ENCODE peak calls at places on chromosomes 5 and 9, in nine cellular contexts. One of them, this sample, is unnamed.

GRCh38 chr5:147310059-147310704 is 75.4 kb downstream of the STK32A start:
- DNase-seq in right atrium auricular region: no peak
- DNase-seq in prostate gland: peak; percentile 59
- DNase-seq in esophagus muscularis mucosa: no peak
- DNase-seq in AG04449: no peak
- DNase-seq in Caco-2: no peak
- DNase-seq in BE2C: peak; percentile 58
- DNase-seq in fibroblast of pulmonary artery: peak; percentile 69
- DNase-seq in heart right ventricle: peak; percentile 23
- DNase-seq in this sample: peak; percentile 69

GRCh38 chr9:93172646-93173364 is 11.1 kb upstream of the WNK2 start:
- DNase-seq in right atrium auricular region: no peak
- DNase-seq in prostate gland: no peak
- DNase-seq in esophagus muscularis mucosa: no peak
- DNase-seq in AG04449: no peak
- DNase-seq in Caco-2: no peak
- DNase-seq in BE2C: no peak
- DNase-seq in fibroblast of pulmonary artery: no peak
- DNase-seq in heart right ventricle: no peak
- DNase-seq in this sample: no peak

GRCh38 chr9:72526901-72527800 is 5.7 kb downstream of the TMC1 start:
- DNase-seq in right atrium auricular region: peak; percentile 78
- DNase-seq in prostate gland: peak; percentile 79
- DNase-seq in esophagus muscularis mucosa: no peak
- DNase-seq in AG04449: peak; percentile 50
- DNase-seq in Caco-2: no peak
- DNase-seq in BE2C: no peak
- DNase-seq in fibroblast of pulmonary artery: peak; percentile 96
- DNase-seq in heart right ventricle: peak; percentile 61
- DNase-seq in this sample: peak; percentile 88

GRCh38 chr5:39138892-39139291 is 64.7 kb upstream of the RICTOR start:
- DNase-seq in right atrium auricular region: no peak
- DNase-seq in prostate gland: no peak
- DNase-seq in esophagus muscularis mucosa: no peak
- DNase-seq in AG04449: peak; percentile 37
- DNase-seq in Caco-2: no peak
- DNase-seq in BE2C: no peak
- DNase-seq in fibroblast of pulmonary artery: peak; percentile 88
- DNase-seq in heart right ventricle: no peak
- DNase-seq in this sample: peak; percentile 59

GRCh38 chr5:165423697-165424299 is 1918.4 kb downstream of the MAT2B start:
- DNase-seq in right atrium auricular region: no peak
- DNase-seq in prostate gland: no peak
- DNase-seq in esophagus muscularis mucosa: no peak
- DNase-seq in AG04449: no peak
- DNase-seq in Caco-2: no peak
- DNase-seq in BE2C: no peak
- DNase-seq in fibroblast of pulmonary artery: no peak
- DNase-seq in heart right ventricle: no peak
- DNase-seq in this sample: no peak

GRCh38 chr9:29659014-29659413 is 2085.7 kb upstream of the C9orf72 start:
- DNase-seq in right atrium auricular region: no peak
- DNase-seq in prostate gland: no peak
- DNase-seq in esophagus muscularis mucosa: no peak
- DNase-seq in AG04449: no peak
- DNase-seq in Caco-2: no peak
- DNase-seq in BE2C: no peak
- DNase-seq in fibroblast of pulmonary artery: no peak
- DNase-seq in heart right ventricle: no peak
- DNase-seq in this sample: no peak

GRCh38 chr5:97026721-97027120 is 90.8 kb downstream of the LNPEP start:
- DNase-seq in right atrium auricular region: no peak
- DNase-seq in prostate gland: no peak
- DNase-seq in esophagus muscularis mucosa: no peak
- DNase-seq in AG04449: peak; percentile 28
- DNase-seq in Caco-2: no peak
- DNase-seq in BE2C: no peak
- DNase-seq in fibroblast of pulmonary artery: no peak
- DNase-seq in heart right ventricle: no peak
- DNase-seq in this sample: no peak

GRCh38 chr5:73818357-73818756 is 192.4 kb downstream of the ARHGEF28 start:
- DNase-seq in right atrium auricular region: no peak
- DNase-seq in prostate gland: no peak
- DNase-seq in esophagus muscularis mucosa: no peak
- DNase-seq in AG04449: peak; percentile 92
- DNase-seq in Caco-2: no peak
- DNase-seq in BE2C: no peak
- DNase-seq in fibroblast of pulmonary artery: peak; percentile 67
- DNase-seq in heart right ventricle: no peak
- DNase-seq in this sample: no peak

GRCh38 chr9:81999806-82000205 is 11.2 kb downstream of the SPATA31D1 start:
- DNase-seq in right atrium auricular region: no peak
- DNase-seq in prostate gland: no peak
- DNase-seq in esophagus muscularis mucosa: no peak
- DNase-seq in AG04449: no peak
- DNase-seq in Caco-2: no peak
- DNase-seq in BE2C: no peak
- DNase-seq in fibroblast of pulmonary artery: no peak
- DNase-seq in heart right ventricle: no peak
- DNase-seq in this sample: peak; percentile 28

GRCh38 chr9:116589392-116590354 is 97.4 kb upstream of the TRIM32 start:
- DNase-seq in right atrium auricular region: no peak
- DNase-seq in prostate gland: no peak
- DNase-seq in esophagus muscularis mucosa: no peak
- DNase-seq in AG04449: no peak
- DNase-seq in Caco-2: peak; percentile 50
- DNase-seq in BE2C: peak; percentile 36
- DNase-seq in fibroblast of pulmonary artery: peak; percentile 84
- DNase-seq in heart right ventricle: no peak
- DNase-seq in this sample: no peak

GRCh38 chr5:176822041-176822425 is 11.7 kb downstream of the UNC5A start:
- DNase-seq in right atrium auricular region: no peak
- DNase-seq in prostate gland: no peak
- DNase-seq in esophagus muscularis mucosa: no peak
- DNase-seq in AG04449: no peak
- DNase-seq in Caco-2: no peak
- DNase-seq in BE2C: peak; percentile 2
- DNase-seq in fibroblast of pulmonary artery: no peak
- DNase-seq in heart right ventricle: no peak
- DNase-seq in this sample: no peak

GRCh38 chr9:224540-225520 is 10.2 kb downstream of the DOCK8 start:
- DNase-seq in right atrium auricular region: no peak
- DNase-seq in prostate gland: no peak
- DNase-seq in esophagus muscularis mucosa: no peak
- DNase-seq in AG04449: no peak
- DNase-seq in Caco-2: peak; percentile 29
- DNase-seq in BE2C: no peak
- DNase-seq in fibroblast of pulmonary artery: peak; percentile 3
- DNase-seq in heart right ventricle: no peak
- DNase-seq in this sample: no peak

GRCh38 chr5:175344331-175345200 is 99.4 kb downstream of the DRD1 start:
- DNase-seq in right atrium auricular region: no peak
- DNase-seq in prostate gland: peak; percentile 57
- DNase-seq in esophagus muscularis mucosa: no peak
- DNase-seq in AG04449: no peak
- DNase-seq in Caco-2: peak; percentile 68
- DNase-seq in BE2C: no peak
- DNase-seq in fibroblast of pulmonary artery: peak; percentile 1
- DNase-seq in heart right ventricle: no peak
- DNase-seq in this sample: no peak

GRCh38 chr5:113606298-113607134 is 93.0 kb downstream of the YTHDC2 start:
- DNase-seq in right atrium auricular region: no peak
- DNase-seq in prostate gland: peak; percentile 33
- DNase-seq in esophagus muscularis mucosa: no peak
- DNase-seq in AG04449: no peak
- DNase-seq in Caco-2: peak; percentile 64
- DNase-seq in BE2C: peak; percentile 71
- DNase-seq in fibroblast of pulmonary artery: peak; percentile 80
- DNase-seq in heart right ventricle: no peak
- DNase-seq in this sample: no peak

GRCh38 chr5:53642006-53642405 is 81.6 kb downstream of the NDUFS4 start:
- DNase-seq in right atrium auricular region: no peak
- DNase-seq in prostate gland: no peak
- DNase-seq in esophagus muscularis mucosa: no peak
- DNase-seq in AG04449: no peak
- DNase-seq in Caco-2: no peak
- DNase-seq in BE2C: no peak
- DNase-seq in fibroblast of pulmonary artery: peak; percentile 18
- DNase-seq in heart right ventricle: no peak
- DNase-seq in this sample: no peak

GRCh38 chr5:34866989-34867471 is 28.1 kb downstream of the TTC23L start:
- DNase-seq in right atrium auricular region: no peak
- DNase-seq in prostate gland: no peak
- DNase-seq in esophagus muscularis mucosa: no peak
- DNase-seq in AG04449: no peak
- DNase-seq in Caco-2: peak; percentile 8
- DNase-seq in BE2C: no peak
- DNase-seq in fibroblast of pulmonary artery: no peak
- DNase-seq in heart right ventricle: no peak
- DNase-seq in this sample: no peak

GRCh38 chr9:99167694-99168093 is 54.0 kb downstream of the ALG2 start:
- DNase-seq in right atrium auricular region: no peak
- DNase-seq in prostate gland: no peak
- DNase-seq in esophagus muscularis mucosa: no peak
- DNase-seq in AG04449: no peak
- DNase-seq in Caco-2: no peak
- DNase-seq in BE2C: no peak
- DNase-seq in fibroblast of pulmonary artery: no peak
- DNase-seq in heart right ventricle: no peak
- DNase-seq in this sample: no peak

GRCh38 chr5:79122963-79123362 is 11.4 kb downstream of the BHMT start:
- DNase-seq in right atrium auricular region: no peak
- DNase-seq in prostate gland: no peak
- DNase-seq in esophagus muscularis mucosa: no peak
- DNase-seq in AG04449: no peak
- DNase-seq in Caco-2: no peak
- DNase-seq in BE2C: no peak
- DNase-seq in fibroblast of pulmonary artery: peak; percentile 11
- DNase-seq in heart right ventricle: no peak
- DNase-seq in this sample: no peak

GRCh38 chr9:447230-448025 is 232.8 kb downstream of the DOCK8 start:
- DNase-seq in right atrium auricular region: no peak
- DNase-seq in prostate gland: no peak
- DNase-seq in esophagus muscularis mucosa: no peak
- DNase-seq in AG04449: no peak
- DNase-seq in Caco-2: peak; percentile 16
- DNase-seq in BE2C: no peak
- DNase-seq in fibroblast of pulmonary artery: no peak
- DNase-seq in heart right ventricle: no peak
- DNase-seq in this sample: no peak

GRCh38 chr5:109155625-109156024 is 254.1 kb downstream of the PJA2 start:
- DNase-seq in right atrium auricular region: no peak
- DNase-seq in prostate gland: no peak
- DNase-seq in esophagus muscularis mucosa: no peak
- DNase-seq in AG04449: no peak
- DNase-seq in Caco-2: no peak
- DNase-seq in BE2C: no peak
- DNase-seq in fibroblast of pulmonary artery: no peak
- DNase-seq in heart right ventricle: no peak
- DNase-seq in this sample: no peak

GRCh38 chr5:161544350-161544765 is 2.2 kb downstream of the GABRB2 start:
- DNase-seq in right atrium auricular region: no peak
- DNase-seq in prostate gland: no peak
- DNase-seq in esophagus muscularis mucosa: no peak
- DNase-seq in AG04449: no peak
- DNase-seq in Caco-2: peak; percentile 57
- DNase-seq in BE2C: peak; percentile 50
- DNase-seq in fibroblast of pulmonary artery: peak; percentile 55
- DNase-seq in heart right ventricle: no peak
- DNase-seq in this sample: peak; percentile 7

GRCh38 chr9:96618209-96619108 is 1.2 kb downstream of the CDC14B start:
- DNase-seq in right atrium auricular region: peak; percentile 62
- DNase-seq in prostate gland: peak; percentile 56
- DNase-seq in esophagus muscularis mucosa: peak; percentile 91
- DNase-seq in AG04449: no peak
- DNase-seq in Caco-2: peak; percentile 45
- DNase-seq in BE2C: peak; percentile 29
- DNase-seq in fibroblast of pulmonary artery: peak; percentile 48
- DNase-seq in heart right ventricle: peak; percentile 45
- DNase-seq in this sample: peak; percentile 72
- H3K4me3 ChIP-seq in right atrium auricular region: peak overlapping the region; percentile 49
- H3K4me3 ChIP-seq in prostate gland: peak overlapping the region; percentile 69
- H3K4me3 ChIP-seq in esophagus muscularis mucosa: peak overlapping the region; percentile 89
- H3K4me3 ChIP-seq in AG04449: peak overlapping the region; percentile 66
- H3K4me3 ChIP-seq in Caco-2: peak overlapping the region; percentile 91
- H3K4me3 ChIP-seq in BE2C: peak overlapping the region; percentile 63
- H3K4me3 ChIP-seq in fibroblast of pulmonary artery: peak overlapping the region; percentile 66
- H3K4me3 ChIP-seq in heart right ventricle: peak overlapping the region; percentile 60
- H3K4me3 ChIP-seq in this sample: peak overlapping the region; percentile 66

DNA sequence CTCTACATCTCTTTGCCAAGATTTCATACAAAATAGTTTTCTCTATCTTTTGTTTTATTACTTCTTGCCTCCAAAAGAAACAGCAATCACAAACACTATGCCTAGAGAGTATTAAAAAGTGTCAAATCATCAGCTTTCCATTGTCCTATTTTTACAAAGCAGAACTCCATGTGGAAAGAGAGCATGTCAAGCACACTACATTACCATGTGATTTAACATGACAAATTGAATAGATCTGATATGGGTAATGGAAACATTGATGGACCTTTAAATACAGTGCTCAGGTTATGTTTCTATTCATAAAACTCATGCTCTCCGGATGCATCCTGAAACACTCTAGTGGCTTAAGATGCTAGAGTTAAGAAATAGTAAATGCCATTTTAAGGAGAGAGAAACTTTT is 791.4 kb upstream of the CTNND2 start:
- DNase-seq in right atrium auricular region: no peak
- DNase-seq in prostate gland: no peak
- DNase-seq in esophagus muscularis mucosa: no peak
- DNase-seq in AG04449: no peak
- DNase-seq in Caco-2: no peak
- DNase-seq in BE2C: no peak
- DNase-seq in fibroblast of pulmonary artery: no peak
- DNase-seq in heart right ventricle: no peak
- DNase-seq in this sample: no peak
- H3K4me3 ChIP-seq in right atrium auricular region: no peak overlapping the region
- H3K4me3 ChIP-seq in prostate gland: no peak overlapping the region
- H3K4me3 ChIP-seq in esophagus muscularis mucosa: no peak overlapping the region
- H3K4me3 ChIP-seq in AG04449: no peak overlapping the region
- H3K4me3 ChIP-seq in Caco-2: no peak overlapping the region
- H3K4me3 ChIP-seq in BE2C: no peak overlapping the region
- H3K4me3 ChIP-seq in fibroblast of pulmonary artery: no peak overlapping the region
- H3K4me3 ChIP-seq in heart right ventricle: no peak overlapping the region
- H3K4me3 ChIP-seq in this sample: no peak overlapping the region

GRCh38 chr9:83062653-83063527 is at the start of gene RASEF:
- DNase-seq in right atrium auricular region: no peak
- DNase-seq in prostate gland: peak; percentile 70
- DNase-seq in esophagus muscularis mucosa: peak; percentile 45
- DNase-seq in AG04449: no peak
- DNase-seq in Caco-2: peak; percentile 62
- DNase-seq in BE2C: peak; percentile 79
- DNase-seq in fibroblast of pulmonary artery: no peak
- DNase-seq in heart right ventricle: peak; percentile 22
- DNase-seq in this sample: no peak
- H3K4me3 ChIP-seq in right atrium auricular region: peak within 1 kb of the TSS; percentile 7
- H3K4me3 ChIP-seq in prostate gland: peak within 1 kb of the TSS; percentile 63
- H3K4me3 ChIP-seq in esophagus muscularis mucosa: peak within 1 kb of the TSS; percentile 29
- H3K4me3 ChIP-seq in AG04449: peak within 1 kb of the TSS; percentile 49
- H3K4me3 ChIP-seq in Caco-2: peak within 1 kb of the TSS; percentile 22
- H3K4me3 ChIP-seq in BE2C: peak within 1 kb of the TSS; percentile 83
- H3K4me3 ChIP-seq in fibroblast of pulmonary artery: no peak within 1 kb of the TSS
- H3K4me3 ChIP-seq in heart right ventricle: peak within 1 kb of the TSS; percentile 47
- H3K4me3 ChIP-seq in this sample: peak within 1 kb of the TSS; percentile 68

GRCh38 chr5:150508828-150509227 is 897 bp downstream of the NDST1 start:
- DNase-seq in right atrium auricular region: no peak
- DNase-seq in prostate gland: no peak
- DNase-seq in esophagus muscularis mucosa: no peak
- DNase-seq in AG04449: no peak
- DNase-seq in Caco-2: no peak
- DNase-seq in BE2C: no peak
- DNase-seq in fibroblast of pulmonary artery: no peak
- DNase-seq in heart right ventricle: no peak
- DNase-seq in this sample: no peak
- H3K4me3 ChIP-seq in right atrium auricular region: no peak overlapping the region
- H3K4me3 ChIP-seq in prostate gland: no peak overlapping the region
- H3K4me3 ChIP-seq in esophagus muscularis mucosa: no peak overlapping the region
- H3K4me3 ChIP-seq in AG04449: no peak overlapping the region
- H3K4me3 ChIP-seq in Caco-2: no peak overlapping the region
- H3K4me3 ChIP-seq in BE2C: no peak overlapping the region
- H3K4me3 ChIP-seq in fibroblast of pulmonary artery: no peak overlapping the region
- H3K4me3 ChIP-seq in heart right ventricle: no peak overlapping the region
- H3K4me3 ChIP-seq in this sample: no peak overlapping the region